ENCODE peak calls at places on chromosomes 1 and 21, in nine cellular contexts. H is psoas muscle; I is GM12892; G is 8988T; U is activated CD4-positive, alpha-beta T cell treated with anti-CD3 and anti-CD28 coated beads, Interleukin-2, amount 10 ng/mL, durations not matched to agents 7 days and 5 days; T is left lung; Y is cardiac fibroblast; W is fibroblast of lung; V is KBM-7. X is an unnamed sample.

GRCh38 chr1:2594001-2594640 is 7.5 kb downstream of the PRXL2B start:
- DNase-seq in W (peak; percentile 13), Y (peak; percentile 61), V (peak; percentile 23), I (no peak), H (peak; percentile 51), G (no peak), T (peak; percentile 40), U (no peak), X (peak; percentile 68)

GRCh38 chr1:168918860-168919741 is 187.4 kb upstream of the ATP1B1 start:
- DNase-seq in T (no peak), H (no peak), W (no peak), Y (no peak), U (no peak), G (no peak), V (no peak), I (no peak), X (no peak)

GRCh38 chr1:179164494-179164893 is 65.0 kb downstream of the ABL2 start:
- DNase-seq in Y (peak; percentile 59), U (no peak), G (no peak), I (no peak), H (no peak), W (peak; percentile 91), T (no peak), V (no peak), X (no peak)

GRCh38 chr21:37188825-37189224 is 78.3 kb downstream of the VPS26C start:
- DNase-seq in I (no peak), V (no peak), Y (no peak), U (no peak), G (no peak), T (no peak), W (no peak), H (no peak), X (no peak)

GRCh38 chr1:116370186-116370585 is 2.9 kb upstream of the ATP1A1 start:
- DNase-seq in V (no peak), W (no peak), H (no peak), U (no peak), Y (no peak), G (no peak), T (no peak), I (no peak), X (no peak)

GRCh38 chr1:62841587-62842169 is 57.7 kb downstream of the ATG4C start:
- DNase-seq in T (no peak), G (no peak), Y (peak; percentile 80), H (no peak), W (peak; percentile 42), I (peak; percentile 3), U (peak; percentile 55), V (peak; percentile 68), X (no peak)

GRCh38 chr1:2983319-2983705 is 38.0 kb upstream of the ACTRT2 start:
- DNase-seq in H (no peak), V (no peak), G (no peak), Y (no peak), I (no peak), W (no peak), T (peak; percentile 13), U (no peak), X (no peak)

GRCh38 chr1:40313329-40313957 is 3.6 kb downstream of the COL9A2 start:
- DNase-seq in I (no peak), W (no peak), Y (peak; percentile 35), G (no peak), T (no peak), U (no peak), V (no peak), H (no peak), X (no peak)

GRCh38 chr1:39529901-39530535 is 38.6 kb downstream of the BMP8A start:
- DNase-seq in W (no peak), V (no peak), I (no peak), G (no peak), H (no peak), T (no peak), U (no peak), Y (no peak), X (no peak)

GRCh38 chr1:2543543-2544092 is 12.6 kb upstream of the TNFRSF14 start:
- DNase-seq in T (no peak), G (no peak), V (no peak), W (peak; percentile 27), I (no peak), U (peak; percentile 44), Y (no peak), H (no peak), X (no peak)

GRCh38 chr1:55063562-55063942 is 24.2 kb downstream of the PCSK9 start:
- DNase-seq in U (no peak), Y (no peak), H (no peak), G (no peak), I (no peak), T (no peak), V (no peak), W (no peak), X (no peak)

GRCh38 chr21:35350965-35351364 is 301.9 kb upstream of the RUNX1 start:
- DNase-seq in U (no peak), G (no peak), I (no peak), V (no peak), Y (no peak), H (no peak), W (peak; percentile 52), T (no peak), X (no peak)

GRCh38 chr1:205225901-205226765 is 1.6 kb upstream of the TMCC2 start:
- DNase-seq in G (no peak), H (no peak), V (no peak), I (no peak), W (peak; percentile 79), Y (no peak), T (no peak), U (no peak), X (no peak)

GRCh38 chr1:205324781-205325180 is 3.2 kb upstream of the NUAK2 start:
- DNase-seq in T (no peak), I (no peak), U (no peak), G (no peak), Y (peak; percentile 26), W (peak; percentile 61), V (no peak), H (no peak), X (no peak)

GRCh38 chr1:26833432-26834405 is 7.2 kb downstream of the ZDHHC18 start:
- DNase-seq in Y (no peak), H (no peak), W (no peak), U (peak; percentile 95), G (no peak), V (peak; percentile 69), I (peak; percentile 88), T (peak; percentile 78), X (peak; percentile 83)

GRCh38 chr1:38360807-38361206 is 314.2 kb upstream of the POU3F1 start:
- DNase-seq in I (no peak), H (no peak), U (no peak), T (no peak), G (no peak), W (no peak), V (no peak), Y (no peak), X (no peak)

GRCh38 chr1:185960377-185961151 is 226.4 kb downstream of the HMCN1 start:
- DNase-seq in U (no peak), G (no peak), W (peak; percentile 88), I (no peak), H (peak; percentile 30), V (no peak), T (no peak), Y (peak; percentile 82), X (peak; percentile 55)

X was measured in Right ventricle myocardium inferior.